ENCODE peak calls at places on chromosome 5, in four cellular contexts. R is choroid plexus epithelial cell, W is fibroblast of pulmonary artery, A is AG10803. G is an unnamed sample.

GRCh38 chr5:175658299-175659145 is 651 bp downstream of the HRH2 start:
- DNase-seq in R (no peak), W (no peak), A (no peak), G (no peak)

GRCh38 chr5:166342330-166342891 is 1949.0 kb upstream of the WWC1 start:
- DNase-seq in A (no peak), R (no peak), W (peak), G (no peak)

GRCh38 chr5:68922172-68922987 is 171.4 kb upstream of the SLC30A5 start:
- DNase-seq in A (no peak), R (no peak), W (no peak), G (no peak)

GRCh38 chr5:98796197-98796972 is 22.9 kb downstream of the RGMB start:
- DNase-seq in R (peak), A (peak), W (peak), G (no peak)

GRCh38 chr5:90158131-90158530 is 251.4 kb downstream of the CETN3 start:
- DNase-seq in A (no peak), R (no peak), W (no peak), G (no peak)

GRCh38 chr5:9534881-9535517 is 10.9 kb downstream of the SEMA5A start:
- DNase-seq in R (no peak), W (peak), A (no peak), G (no peak)

GRCh38 chr5:168649306-168649705 is 70.1 kb upstream of the PANK3 start:
- DNase-seq in W (no peak), A (no peak), R (no peak), G (no peak)

GRCh38 chr5:463952-464351 is 21.0 kb downstream of the EXOC3 start:
- DNase-seq in A (no peak), R (no peak), W (no peak), G (no peak)

GRCh38 chr5:99878830-99879229 is 656.3 kb upstream of the FAM174A start:
- DNase-seq in R (no peak), A (no peak), W (no peak), G (no peak)

GRCh38 chr5:151598984-151599383 is 7.9 kb upstream of the FAT2 start:
- DNase-seq in A (peak), R (peak), W (no peak), G (no peak)

GRCh38 chr5:105752801-105753200 is 1917.9 kb downstream of the EFNA5 start:
- DNase-seq in R (peak), W (peak), A (no peak), G (no peak)

GRCh38 chr5:117999939-118000549 is 988.3 kb downstream of the DTWD2 start:
- DNase-seq in A (peak), R (no peak), W (no peak), G (peak)

GRCh38 chr5:130720355-130720754 is 444.7 kb downstream of the HINT1 start:
- DNase-seq in R (peak), W (peak), A (peak), G (peak)

GRCh38 chr5:16628376-16628775 is 11.6 kb upstream of the RETREG1 start:
- DNase-seq in W (no peak), R (peak), A (peak), G (no peak)

GRCh38 chr5:87803352-87803751 is 390.6 kb upstream of the CCNH start:
- DNase-seq in A (no peak), R (no peak), W (no peak), G (no peak)

GRCh38 chr5:33401482-33402390 is 39.0 kb upstream of the TARS1 start:
- DNase-seq in W (peak), R (peak), A (peak), G (peak)

GRCh38 chr5:178431063-178431776 is 159.0 kb downstream of the COL23A1 start:
- DNase-seq in R (no peak), A (no peak), W (no peak), G (no peak)

GRCh38 chr5:16454686-16455085 is 10.9 kb downstream of the ZNF622 start:
- DNase-seq in A (no peak), W (no peak), R (no peak), G (no peak)

GRCh38 chr5:125899006-125899405 is 524.2 kb upstream of the GRAMD2B start:
- DNase-seq in W (no peak), A (no peak), R (no peak), G (no peak)

GRCh38 chr5:83475540-83476469 is 4.3 kb downstream of the VCAN start:
- DNase-seq in R (peak), W (peak), A (peak), G (peak)

GRCh38 chr5:62578540-62578939 is at the start of gene LRRC70:
- DNase-seq in R (peak), A (peak), W (peak), G (no peak)

GRCh38 chr5:177349362-177349647 is 2.2 kb downstream of the LMAN2 start:
- DNase-seq in A (no peak), W (no peak), R (no peak), G (no peak)

GRCh38 chr5:144191998-144192397 is 21.3 kb downstream of the KCTD16 start:
- DNase-seq in W (peak), A (peak), R (peak), G (no peak)

GRCh38 chr5:125152461-125153189 is 406.2 kb upstream of the ZNF608 start:
- DNase-seq in A (no peak), R (no peak), W (no peak), G (no peak)

GRCh38 chr5:96053063-96053735 is 91.5 kb upstream of the ELL2 start:
- DNase-seq in W (no peak), A (no peak), R (no peak), G (no peak)

GRCh38 chr5:27008604-27009564 is 29.5 kb downstream of the CDH9 start:
- DNase-seq in W (no peak), R (peak), A (no peak), G (no peak)

GRCh38 chr5:109316631-109317030 is 93.1 kb downstream of the PJA2 start:
- DNase-seq in W (peak), R (no peak), A (peak), G (no peak)

DNA sequence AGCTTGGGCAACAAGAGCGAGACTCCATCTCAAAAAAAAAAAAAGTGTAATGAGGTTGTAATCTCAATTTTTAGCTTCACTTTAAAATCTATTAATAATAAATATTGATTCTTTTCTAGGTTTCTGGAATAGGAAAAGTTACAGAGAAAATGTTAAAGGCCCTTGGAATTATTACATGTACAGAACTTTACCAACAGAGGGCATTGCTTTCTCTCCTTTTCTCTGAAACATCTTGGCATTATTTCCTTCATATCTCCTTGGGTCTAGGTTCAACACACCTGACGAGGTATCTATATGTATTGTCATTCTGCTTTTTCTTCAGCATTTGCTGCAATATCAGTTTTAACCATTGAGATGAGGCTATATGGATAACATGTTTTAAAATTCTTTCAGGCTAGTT is 26.6 kb upstream of the ANKDD1B start:
- DNase-seq in W (peak), R (peak), A (no peak), G (no peak)
- TF ChIP-seq CTCF in W (peak), R (peak), A (peak), G (peak)

DNA sequence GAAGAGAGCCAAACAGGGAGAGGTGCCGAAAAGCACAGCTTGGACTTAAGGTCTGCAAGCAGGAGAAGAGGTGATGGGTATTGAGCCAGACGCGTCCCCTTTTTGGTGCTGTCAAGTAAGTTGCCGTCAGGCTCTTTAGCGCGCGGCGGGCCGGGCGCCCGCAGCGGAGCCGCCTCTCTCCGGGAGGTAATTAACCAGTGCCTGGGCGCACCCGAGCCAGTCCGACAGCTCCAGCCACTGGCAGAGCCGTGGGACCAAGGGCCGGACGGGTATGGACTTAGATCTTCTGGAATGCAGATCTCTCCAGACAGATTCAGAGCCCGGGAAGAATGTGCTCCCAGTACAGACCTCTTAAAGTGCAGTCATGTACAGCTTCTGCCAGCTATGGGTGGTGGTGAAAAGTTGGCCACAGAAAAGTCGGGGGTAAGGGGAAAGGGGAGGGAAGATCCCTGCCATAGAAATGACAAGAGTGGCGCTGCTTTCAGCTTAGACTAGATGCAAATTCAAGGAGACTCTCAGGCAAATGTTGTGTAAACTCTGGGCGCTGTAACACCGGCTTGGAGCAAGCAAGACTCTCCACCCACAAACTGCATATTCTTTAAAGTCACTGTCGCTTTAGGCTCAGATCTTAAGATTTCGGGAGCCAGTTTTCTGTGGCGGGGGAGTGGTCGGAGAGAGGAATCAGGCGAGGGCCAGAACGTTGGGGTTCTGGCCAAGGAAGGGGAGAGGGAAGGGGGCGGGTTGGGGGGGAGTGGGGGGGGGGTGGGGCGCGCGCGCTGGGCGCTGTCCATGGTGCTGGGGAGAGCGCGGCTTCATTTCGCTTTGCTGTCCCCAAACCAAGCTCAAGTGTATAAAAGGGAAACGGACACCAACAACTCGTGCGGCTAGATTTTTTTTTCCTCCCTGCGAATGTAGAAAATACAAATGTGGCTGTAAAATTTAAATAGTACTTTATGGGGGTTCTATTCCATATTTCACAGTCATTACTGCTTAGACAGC is 29.2 kb downstream of the NR2F1 start:
- DNase-seq in A (peak), W (no peak), R (peak), G (no peak)
- H3K4me3 ChIP-seq in A (no peak), W (no peak), R (peak), G (no peak)

GRCh38 chr5:127228540-127229184 is 61.9 kb upstream of the MEGF10 start:
- DNase-seq in A (no peak), W (no peak), R (peak), G (no peak)

GRCh38 chr5:127233590-127233989 is 57.0 kb upstream of the MEGF10 start:
- DNase-seq in R (no peak), A (no peak), W (no peak), G (no peak)

GRCh38 chr5:127231118-127231517 is 59.5 kb upstream of the MEGF10 start:
- DNase-seq in A (no peak), R (no peak), W (no peak), G (no peak)

GRCh38 chr5:127227881-127228280 is 62.7 kb upstream of the MEGF10 start:
- DNase-seq in A (no peak), W (no peak), R (peak), G (no peak)

DNA sequence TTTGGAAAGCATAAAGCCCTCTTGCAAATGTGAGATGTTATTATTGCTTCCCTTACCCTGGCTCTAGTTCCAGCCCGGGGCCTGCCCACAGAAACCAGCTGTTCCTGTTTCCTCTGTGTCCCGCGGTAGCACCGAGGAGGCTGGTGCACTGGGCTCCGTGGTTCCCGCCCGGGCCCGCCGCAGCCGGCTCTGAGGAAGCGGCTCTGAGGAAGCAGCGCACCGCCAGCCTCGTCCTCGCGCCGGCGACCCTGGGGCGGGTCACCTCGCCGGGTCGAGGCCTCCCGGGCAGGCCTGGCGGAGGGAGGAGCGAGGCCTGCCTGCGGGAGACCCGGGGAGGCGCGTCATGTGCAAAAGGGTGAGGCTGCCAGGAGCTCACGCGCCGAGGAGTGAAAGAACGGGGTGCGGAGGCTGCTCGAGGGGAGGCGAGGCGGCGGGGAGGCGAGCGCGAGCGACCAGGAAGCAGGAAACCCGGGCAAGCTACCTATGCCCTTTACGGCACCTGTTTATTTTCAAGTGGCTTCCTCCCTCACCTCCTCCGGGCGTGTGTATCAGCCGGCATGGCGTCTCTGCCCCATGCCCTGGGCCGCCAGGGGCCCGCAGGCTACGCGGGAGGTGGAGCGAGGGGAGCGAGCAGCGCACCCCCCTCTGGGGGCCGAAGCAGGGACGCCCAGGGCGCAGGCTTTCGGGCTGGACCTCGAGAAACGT is 61.3 kb upstream of the MEGF10 start:
- DNase-seq in W (peak), A (peak), R (peak), G (no peak)
- TF ChIP-seq CTCF in W (no peak), A (peak), R (peak), G (peak)

GRCh38 chr5:134582941-134583340 is 49.7 kb downstream of the SAR1B start:
- DNase-seq in W (no peak), A (no peak), R (no peak), G (no peak)

GRCh38 chr5:134584662-134585061 is 48.0 kb downstream of the SAR1B start:
- DNase-seq in R (no peak), A (no peak), W (no peak), G (no peak)

GRCh38 chr5:134585966-134586365 is 46.7 kb downstream of the SAR1B start:
- DNase-seq in W (no peak), R (no peak), A (no peak), G (no peak)

GRCh38 chr5:134583821-134584220 is 48.8 kb downstream of the SAR1B start:
- DNase-seq in A (no peak), R (no peak), W (no peak), G (no peak)

DNA sequence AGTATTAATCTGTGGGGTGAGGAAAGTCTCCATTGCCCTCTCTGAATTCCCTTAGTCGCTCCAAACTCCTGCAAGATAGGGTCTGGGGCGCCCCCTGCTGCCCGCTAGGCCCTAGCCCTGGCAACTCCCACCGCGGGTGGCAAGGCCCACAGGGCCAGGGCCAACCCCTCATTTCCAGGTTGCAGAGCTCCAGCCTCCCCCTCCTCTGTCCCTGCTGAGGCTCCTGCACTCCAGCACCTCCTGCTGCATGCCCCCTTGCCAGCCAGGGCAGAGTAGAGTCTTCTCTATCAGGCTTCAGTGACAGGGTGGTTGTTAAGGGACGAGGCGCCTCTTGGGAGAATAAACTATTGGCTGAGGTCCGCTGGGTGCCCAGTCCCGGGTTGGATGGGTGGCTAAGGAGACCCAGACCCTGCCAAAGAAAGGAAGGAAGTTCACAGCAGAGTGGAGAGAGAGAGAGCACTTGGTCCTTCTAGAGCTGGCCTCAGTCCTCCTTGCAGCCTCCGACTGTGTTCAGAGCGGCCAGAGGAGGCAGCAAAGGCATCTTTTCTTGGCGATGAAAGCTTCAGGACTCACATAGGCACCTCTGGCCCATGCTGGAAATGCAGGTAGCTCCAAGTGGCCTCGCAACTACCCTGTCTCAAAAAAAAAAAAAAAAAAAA is 45.6 kb downstream of the SAR1B start:
- DNase-seq in W (peak), R (peak), A (peak), G (peak)
- H3K4me3 ChIP-seq in W (no peak), R (no peak), A (no peak), G (no peak)

DNA sequence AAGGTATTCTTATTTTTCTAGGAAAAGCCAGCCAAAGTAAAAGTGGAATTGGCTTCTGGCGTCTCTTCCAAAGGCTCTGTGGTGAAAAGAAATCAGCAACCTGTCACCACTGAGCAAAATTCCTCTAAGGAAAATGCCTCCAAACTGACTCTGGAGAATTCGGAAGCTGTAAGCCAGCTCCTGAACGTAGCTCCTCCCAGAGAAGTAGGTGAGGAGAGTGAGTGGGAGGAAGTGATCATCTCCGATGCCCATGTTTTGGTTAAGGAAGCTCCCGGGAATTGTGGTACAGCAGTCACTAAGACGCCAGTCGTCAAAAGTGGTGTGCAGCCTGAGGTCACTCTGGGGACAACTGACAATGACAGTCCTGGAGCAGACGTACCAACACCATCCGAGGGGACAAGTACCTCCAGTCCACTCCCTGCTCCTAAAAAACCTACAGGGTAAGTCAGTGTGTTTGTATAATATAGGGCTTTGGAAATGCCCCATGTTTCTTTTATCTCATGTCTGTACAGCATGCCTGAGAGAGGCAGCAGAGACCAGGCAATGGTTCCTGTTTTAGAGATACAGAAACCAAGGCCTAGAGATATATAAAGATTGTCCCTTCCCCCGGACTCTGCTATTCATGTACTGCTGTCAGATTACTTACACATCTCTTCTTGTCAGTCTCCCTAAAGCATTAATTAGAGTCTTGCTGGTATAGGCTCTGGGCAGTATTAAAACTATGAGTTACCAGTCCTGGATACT is 23.9 kb downstream of the HMGXB3 start:
- DNase-seq in R (no peak), A (no peak), W (no peak), G (no peak)
- TF ChIP-seq CTCF in R (no peak), A (peak), W (no peak), G (peak)

DNA sequence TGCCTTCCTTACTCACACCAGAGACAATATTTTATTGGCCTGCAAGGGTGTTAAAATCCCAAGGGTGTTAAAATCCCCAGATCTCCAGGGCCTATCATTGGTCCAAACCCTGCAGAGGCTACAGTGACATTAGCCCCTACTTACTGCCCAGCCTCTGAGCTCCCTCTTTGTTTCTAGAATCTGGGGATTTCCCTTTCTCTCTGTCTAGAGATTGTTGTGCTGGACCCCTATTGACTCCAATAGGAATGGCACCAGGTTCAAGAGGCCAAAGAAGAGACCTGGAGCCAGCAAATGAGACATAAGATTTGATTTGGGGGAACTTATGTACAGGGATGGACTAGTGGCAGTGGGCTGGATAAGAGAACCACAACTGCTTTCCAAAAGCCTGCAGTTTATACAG is 53.3 kb upstream of the ZBED3 start:
- DNase-seq in A (no peak), R (no peak), W (no peak), G (no peak)
- H3K4me3 ChIP-seq in A (no peak), R (no peak), W (no peak), G (no peak)

GRCh38 chr5:180160215-180160614 is 48.8 kb downstream of the RASGEF1C start:
- DNase-seq in R (no peak), A (no peak), W (no peak), G (no peak)

GRCh38 chr5:180160822-180161221 is 48.2 kb downstream of the RASGEF1C start:
- DNase-seq in A (no peak), R (no peak), W (no peak), G (no peak)

GRCh38 chr5:180159756-180160155 is 49.3 kb downstream of the RASGEF1C start:
- DNase-seq in R (peak), A (no peak), W (no peak), G (no peak)

GRCh38 chr5:180162304-180162661 is 46.7 kb downstream of the RASGEF1C start:
- DNase-seq in R (no peak), W (no peak), A (no peak), G (no peak)

GRCh38 chr5:180161420-180162303 is 47.3 kb downstream of the RASGEF1C start:
- DNase-seq in A (no peak), R (peak), W (no peak), G (no peak)
- TF ChIP-seq CTCF in A (no peak), R (peak), W (no peak), G (no peak)

GRCh38 chr5:73740274-73740790 is 114.3 kb downstream of the ARHGEF28 start:
- DNase-seq in R (no peak), A (no peak), W (no peak), G (no peak)
- H3K4me3 ChIP-seq in R (no peak), A (no peak), W (no peak), G (no peak)

G was measured in AG09309.